ENCODE peak calls at places on chromosomes 2 and 18, in six cellular contexts. One of them, this sample, is unnamed.

GRCh38 chr2:74174909-74175308 is 3.8 kb downstream of the MOB1A start:
- DNase-seq in IMR-90: no peak
- DNase-seq in mesenchymal stem cell: no peak
- DNase-seq in H1: no peak
- DNase-seq in H9: no peak
- DNase-seq in trophoblast cell: no peak
- DNase-seq in this sample: no peak

GRCh38 chr2:9811679-9812511 is 31.4 kb upstream of the TAF1B start:
- DNase-seq in IMR-90: no peak
- DNase-seq in mesenchymal stem cell: no peak
- DNase-seq in H1: no peak
- DNase-seq in H9: no peak
- DNase-seq in trophoblast cell: no peak
- DNase-seq in this sample: no peak

GRCh38 chr2:2542966-2543555 is 212.0 kb upstream of the MYT1L start:
- DNase-seq in IMR-90: no peak
- DNase-seq in mesenchymal stem cell: no peak
- DNase-seq in H1: no peak
- DNase-seq in H9: peak
- DNase-seq in trophoblast cell: no peak
- DNase-seq in this sample: no peak

GRCh38 chr2:25072606-25073005 is 30.7 kb downstream of the EFR3B start:
- DNase-seq in IMR-90: no peak
- DNase-seq in mesenchymal stem cell: no peak
- DNase-seq in H1: no peak
- DNase-seq in H9: no peak
- DNase-seq in trophoblast cell: peak
- DNase-seq in this sample: no peak

GRCh38 chr2:201116959-201117734 is 1.2 kb downstream of the CFLAR start:
- DNase-seq in IMR-90: peak
- DNase-seq in mesenchymal stem cell: peak
- DNase-seq in H1: no peak
- DNase-seq in H9: no peak
- DNase-seq in trophoblast cell: peak
- DNase-seq in this sample: no peak

GRCh38 chr2:217091531-217091930 is 231.7 kb upstream of the TNP1 start:
- DNase-seq in IMR-90: no peak
- DNase-seq in mesenchymal stem cell: no peak
- DNase-seq in H1: no peak
- DNase-seq in H9: no peak
- DNase-seq in trophoblast cell: no peak
- DNase-seq in this sample: no peak

GRCh38 chr2:41194235-41194634 is 742.3 kb upstream of the SLC8A1 start:
- DNase-seq in IMR-90: peak
- DNase-seq in mesenchymal stem cell: peak
- DNase-seq in H1: no peak
- DNase-seq in H9: no peak
- DNase-seq in trophoblast cell: no peak
- DNase-seq in this sample: no peak

GRCh38 chr2:24404582-24404981 is 44.2 kb upstream of the ITSN2 start:
- DNase-seq in IMR-90: peak
- DNase-seq in mesenchymal stem cell: no peak
- DNase-seq in H1: no peak
- DNase-seq in H9: no peak
- DNase-seq in trophoblast cell: no peak
- DNase-seq in this sample: no peak

GRCh38 chr2:174688079-174688478 is 76.2 kb downstream of the CHRNA1 start:
- DNase-seq in IMR-90: peak
- DNase-seq in mesenchymal stem cell: peak
- DNase-seq in H1: no peak
- DNase-seq in H9: no peak
- DNase-seq in trophoblast cell: peak
- DNase-seq in this sample: no peak

GRCh38 chr2:237921967-237922492 is 44.8 kb upstream of the UBE2F start:
- DNase-seq in IMR-90: no peak
- DNase-seq in mesenchymal stem cell: no peak
- DNase-seq in H1: no peak
- DNase-seq in H9: no peak
- DNase-seq in trophoblast cell: no peak
- DNase-seq in this sample: no peak

GRCh38 chr2:1831617-1831970 is 87.3 kb upstream of the PXDN start:
- DNase-seq in IMR-90: no peak
- DNase-seq in mesenchymal stem cell: no peak
- DNase-seq in H1: no peak
- DNase-seq in H9: no peak
- DNase-seq in trophoblast cell: no peak
- DNase-seq in this sample: no peak

GRCh38 chr2:172783091-172783898 is 47.6 kb downstream of the RAPGEF4 start:
- DNase-seq in IMR-90: peak
- DNase-seq in mesenchymal stem cell: peak
- DNase-seq in H1: no peak
- DNase-seq in H9: peak
- DNase-seq in trophoblast cell: peak
- DNase-seq in this sample: no peak

GRCh38 chr2:56239437-56239836 is 55.6 kb downstream of the CCDC85A start:
- DNase-seq in IMR-90: peak
- DNase-seq in mesenchymal stem cell: peak
- DNase-seq in H1: no peak
- DNase-seq in H9: no peak
- DNase-seq in trophoblast cell: no peak
- DNase-seq in this sample: no peak

GRCh38 chr2:25983735-25984134 is 1.4 kb upstream of the KIF3C start:
- DNase-seq in IMR-90: no peak
- DNase-seq in mesenchymal stem cell: no peak
- DNase-seq in H1: no peak
- DNase-seq in H9: no peak
- DNase-seq in trophoblast cell: no peak
- DNase-seq in this sample: no peak

GRCh38 chr2:205738341-205738968 is 56.2 kb downstream of the NRP2 start:
- DNase-seq in IMR-90: no peak
- DNase-seq in mesenchymal stem cell: no peak
- DNase-seq in H1: no peak
- DNase-seq in H9: no peak
- DNase-seq in trophoblast cell: no peak
- DNase-seq in this sample: no peak

GRCh38 chr2:128644745-128645256 is 326.1 kb upstream of the HS6ST1 start:
- DNase-seq in IMR-90: no peak
- DNase-seq in mesenchymal stem cell: peak
- DNase-seq in H1: no peak
- DNase-seq in H9: peak
- DNase-seq in trophoblast cell: no peak
- DNase-seq in this sample: peak

GRCh38 chr2:191218292-191218898 is 26.8 kb upstream of the MYO1B start:
- DNase-seq in IMR-90: peak
- DNase-seq in mesenchymal stem cell: peak
- DNase-seq in H1: peak
- DNase-seq in H9: peak
- DNase-seq in trophoblast cell: peak
- DNase-seq in this sample: peak

GRCh38 chr2:28567076-28567471 is 71.2 kb downstream of the PLB1 start:
- DNase-seq in IMR-90: no peak
- DNase-seq in mesenchymal stem cell: no peak
- DNase-seq in H1: no peak
- DNase-seq in H9: peak
- DNase-seq in trophoblast cell: no peak
- DNase-seq in this sample: no peak

GRCh38 chr2:80149991-80150390 is 154.6 kb downstream of the LRRTM1 start:
- DNase-seq in IMR-90: no peak
- DNase-seq in mesenchymal stem cell: no peak
- DNase-seq in H1: no peak
- DNase-seq in H9: no peak
- DNase-seq in trophoblast cell: no peak
- DNase-seq in this sample: no peak

GRCh38 chr2:80148906-80149305 is 155.6 kb downstream of the LRRTM1 start:
- DNase-seq in IMR-90: no peak
- DNase-seq in mesenchymal stem cell: no peak
- DNase-seq in H1: no peak
- DNase-seq in H9: no peak
- DNase-seq in trophoblast cell: no peak
- DNase-seq in this sample: no peak

GRCh38 chr2:80147690-80148089 is 156.9 kb downstream of the LRRTM1 start:
- DNase-seq in IMR-90: no peak
- DNase-seq in mesenchymal stem cell: no peak
- DNase-seq in H1: no peak
- DNase-seq in H9: no peak
- DNase-seq in trophoblast cell: no peak
- DNase-seq in this sample: no peak

GRCh38 chr2:80141007-80141726 is 163.4 kb downstream of the LRRTM1 start:
- DNase-seq in IMR-90: peak
- DNase-seq in mesenchymal stem cell: no peak
- DNase-seq in H1: no peak
- DNase-seq in H9: no peak
- DNase-seq in trophoblast cell: no peak
- DNase-seq in this sample: no peak

DNA sequence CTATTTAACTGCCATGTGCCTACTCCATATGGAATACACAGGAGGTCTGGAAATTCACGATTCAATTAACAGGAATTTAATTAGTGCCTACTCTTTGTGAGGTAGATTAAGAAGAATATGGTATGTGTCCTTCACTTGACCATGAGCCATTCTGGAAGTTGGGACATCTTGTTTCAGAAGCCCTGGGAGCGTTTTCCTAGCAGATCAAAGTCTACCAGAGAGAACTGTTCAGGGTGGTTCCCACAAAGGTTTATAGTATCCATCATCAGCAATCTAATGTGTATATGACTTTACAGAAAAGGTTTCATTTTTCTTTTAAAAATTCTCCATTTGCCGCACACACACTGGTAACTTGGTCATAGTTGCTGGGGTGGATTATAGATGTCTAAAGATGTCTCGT is 159.1 kb downstream of the LRRTM1 start:
- DNase-seq in IMR-90: no peak
- DNase-seq in mesenchymal stem cell: no peak
- DNase-seq in H1: no peak
- DNase-seq in H9: no peak
- DNase-seq in trophoblast cell: no peak
- DNase-seq in this sample: no peak
- H4K8ac ChIP-seq in IMR-90: no peak
- H4K8ac ChIP-seq in mesenchymal stem cell: no peak
- H4K8ac ChIP-seq in H1: no peak
- H4K8ac ChIP-seq in H9: no peak
- H4K8ac ChIP-seq in trophoblast cell: no peak
- H4K8ac ChIP-seq in this sample: no peak

GRCh38 chr18:217532-218334 is 50.1 kb downstream of the THOC1 start:
- DNase-seq in IMR-90: no peak
- DNase-seq in mesenchymal stem cell: no peak
- DNase-seq in H1: no peak
- DNase-seq in H9: no peak
- DNase-seq in trophoblast cell: no peak
- DNase-seq in this sample: no peak

GRCh38 chr18:215448-216010 is 52.3 kb downstream of the THOC1 start:
- DNase-seq in IMR-90: no peak
- DNase-seq in mesenchymal stem cell: no peak
- DNase-seq in H1: no peak
- DNase-seq in H9: no peak
- DNase-seq in trophoblast cell: no peak
- DNase-seq in this sample: no peak

GRCh38 chr18:220708-221107 is 47.1 kb downstream of the THOC1 start:
- DNase-seq in IMR-90: no peak
- DNase-seq in mesenchymal stem cell: no peak
- DNase-seq in H1: no peak
- DNase-seq in H9: no peak
- DNase-seq in trophoblast cell: no peak
- DNase-seq in this sample: no peak
- H4K91ac ChIP-seq in IMR-90: no peak
- H4K91ac ChIP-seq in mesenchymal stem cell: no peak
- H4K91ac ChIP-seq in H1: no peak
- H4K91ac ChIP-seq in H9: no peak
- H4K91ac ChIP-seq in trophoblast cell: no peak
- H4K91ac ChIP-seq in this sample: no peak

GRCh38 chr18:69622961-69623360 is 222.3 kb downstream of the DOK6 start:
- DNase-seq in IMR-90: no peak
- DNase-seq in mesenchymal stem cell: no peak
- DNase-seq in H1: no peak
- DNase-seq in H9: no peak
- DNase-seq in trophoblast cell: no peak
- DNase-seq in this sample: no peak

GRCh38 chr18:69631281-69631680 is 230.6 kb downstream of the DOK6 start:
- DNase-seq in IMR-90: no peak
- DNase-seq in mesenchymal stem cell: peak
- DNase-seq in H1: no peak
- DNase-seq in H9: no peak
- DNase-seq in trophoblast cell: no peak
- DNase-seq in this sample: no peak

GRCh38 chr18:69626643-69627242 is 226.1 kb downstream of the DOK6 start:
- DNase-seq in IMR-90: peak
- DNase-seq in mesenchymal stem cell: no peak
- DNase-seq in H1: no peak
- DNase-seq in H9: no peak
- DNase-seq in trophoblast cell: no peak
- DNase-seq in this sample: no peak

GRCh38 chr18:69628774-69629359 is 228.2 kb downstream of the DOK6 start:
- DNase-seq in IMR-90: no peak
- DNase-seq in mesenchymal stem cell: no peak
- DNase-seq in H1: no peak
- DNase-seq in H9: no peak
- DNase-seq in trophoblast cell: no peak
- DNase-seq in this sample: no peak
- H4K8ac ChIP-seq in IMR-90: no peak
- H4K8ac ChIP-seq in mesenchymal stem cell: no peak
- H4K8ac ChIP-seq in H1: no peak
- H4K8ac ChIP-seq in H9: no peak
- H4K8ac ChIP-seq in trophoblast cell: no peak
- H4K8ac ChIP-seq in this sample: no peak

GRCh38 chr2:189829092-189829843 is 45.0 kb downstream of the PMS1 start:
- DNase-seq in IMR-90: peak
- DNase-seq in mesenchymal stem cell: no peak
- DNase-seq in H1: no peak
- DNase-seq in H9: no peak
- DNase-seq in trophoblast cell: no peak
- DNase-seq in this sample: no peak

GRCh38 chr2:189824694-189825396 is 40.6 kb downstream of the PMS1 start:
- DNase-seq in IMR-90: peak
- DNase-seq in mesenchymal stem cell: no peak
- DNase-seq in H1: no peak
- DNase-seq in H9: no peak
- DNase-seq in trophoblast cell: peak
- DNase-seq in this sample: no peak

GRCh38 chr2:189830510-189830909 is 46.3 kb downstream of the PMS1 start:
- DNase-seq in IMR-90: no peak
- DNase-seq in mesenchymal stem cell: no peak
- DNase-seq in H1: no peak
- DNase-seq in H9: no peak
- DNase-seq in trophoblast cell: peak
- DNase-seq in this sample: no peak

GRCh38 chr2:189821953-189822748 is 37.9 kb downstream of the PMS1 start:
- DNase-seq in IMR-90: peak
- DNase-seq in mesenchymal stem cell: peak
- DNase-seq in H1: no peak
- DNase-seq in H9: no peak
- DNase-seq in trophoblast cell: peak
- DNase-seq in this sample: no peak

DNA sequence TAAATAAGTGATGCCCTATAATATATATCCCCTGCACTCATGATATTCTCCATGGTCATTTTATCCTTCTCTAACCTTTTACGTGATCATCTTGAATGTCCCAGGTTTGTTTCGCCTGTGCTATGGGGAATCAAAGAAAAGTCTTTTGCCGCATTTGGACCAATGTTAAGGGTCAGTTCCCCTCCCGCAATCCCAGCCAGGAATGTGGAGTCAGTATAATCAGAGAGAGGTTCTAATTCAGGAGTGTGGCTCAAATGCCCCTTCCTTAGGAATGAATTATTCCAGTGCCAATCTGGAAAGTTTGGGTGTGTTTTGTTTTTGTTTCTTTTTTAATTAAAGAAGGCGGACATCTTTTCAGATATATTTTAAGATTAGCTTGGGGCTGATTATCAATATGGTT is 41.8 kb downstream of the PMS1 start:
- DNase-seq in IMR-90: no peak
- DNase-seq in mesenchymal stem cell: no peak
- DNase-seq in H1: no peak
- DNase-seq in H9: no peak
- DNase-seq in trophoblast cell: no peak
- DNase-seq in this sample: peak
- H4K91ac ChIP-seq in IMR-90: no peak
- H4K91ac ChIP-seq in mesenchymal stem cell: no peak
- H4K91ac ChIP-seq in H1: no peak
- H4K91ac ChIP-seq in H9: no peak
- H4K91ac ChIP-seq in trophoblast cell: no peak
- H4K91ac ChIP-seq in this sample: no peak

This sample was measured in neuronal stem cell.